ENCODE peak calls at places on chromosome 7, in four cellular contexts. U is body of pancreas, V is A549, Q is HepG2. P is an unnamed sample.

GRCh38 chr7:73622909-73623797 is 1.2 kb downstream of the MLXIPL start:
- DNase-seq in U (peak), V (no peak), Q (peak), P (peak)

GRCh38 chr7:54014765-54015164 is 527.4 kb upstream of the VSTM2A start:
- DNase-seq in U (no peak), V (no peak), Q (no peak), P (no peak)

GRCh38 chr7:13282377-13282980 is 595.0 kb downstream of the ARL4A start:
- DNase-seq in U (no peak), V (no peak), Q (no peak), P (no peak)

GRCh38 chr7:102046373-102047117 is 229.1 kb downstream of the CUX1 start:
- DNase-seq in U (no peak), V (no peak), Q (no peak), P (no peak)

GRCh38 chr7:135251502-135252327 is 18.1 kb downstream of the STRA8 start:
- DNase-seq in U (no peak), V (no peak), Q (no peak), P (no peak)

GRCh38 chr7:121262221-121262620 is 66.6 kb upstream of the WNT16 start:
- DNase-seq in U (no peak), V (no peak), Q (no peak), P (no peak)

GRCh38 chr7:113217314-113217713 is 99.0 kb upstream of the SMIM30 start:
- DNase-seq in U (no peak), V (no peak), Q (no peak), P (no peak)

GRCh38 chr7:74002474-74003017 is 25.4 kb upstream of the ELN start:
- DNase-seq in U (peak), V (peak), Q (no peak), P (no peak)

GRCh38 chr7:24574365-24574764 is 1.1 kb downstream of the PALS2 start:
- DNase-seq in U (no peak), V (no peak), Q (no peak), P (no peak)

GRCh38 chr7:149880871-149881301 is 7.1 kb downstream of the ATP6V0E2 start:
- DNase-seq in U (no peak), V (no peak), Q (no peak), P (no peak)

GRCh38 chr7:130272456-130273080 is 5.9 kb downstream of the CPA2 start:
- DNase-seq in U (no peak), V (no peak), Q (no peak), P (no peak)

GRCh38 chr7:27185013-27185707 is at the start of gene HOXA11:
- DNase-seq in U (no peak), V (no peak), Q (no peak), P (peak)

GRCh38 chr7:50762337-50762736 is 20.4 kb downstream of the GRB10 start:
- DNase-seq in U (no peak), V (no peak), Q (no peak), P (no peak)

GRCh38 chr7:123557016-123557630 is 495 bp downstream of the NDUFA5 start:
- DNase-seq in U (no peak), V (no peak), Q (no peak), P (no peak)

GRCh38 chr7:36726806-36727503 is 2.7 kb upstream of the AOAH start:
- DNase-seq in U (no peak), V (no peak), Q (no peak), P (no peak)

GRCh38 chr7:40047661-40048060 is 86.8 kb downstream of the MPLKIP start:
- DNase-seq in U (no peak), V (no peak), Q (peak), P (no peak)
- TF ChIP-seq CTCF in U (no peak), V (peak), Q (no peak), P (no peak)

DNA sequence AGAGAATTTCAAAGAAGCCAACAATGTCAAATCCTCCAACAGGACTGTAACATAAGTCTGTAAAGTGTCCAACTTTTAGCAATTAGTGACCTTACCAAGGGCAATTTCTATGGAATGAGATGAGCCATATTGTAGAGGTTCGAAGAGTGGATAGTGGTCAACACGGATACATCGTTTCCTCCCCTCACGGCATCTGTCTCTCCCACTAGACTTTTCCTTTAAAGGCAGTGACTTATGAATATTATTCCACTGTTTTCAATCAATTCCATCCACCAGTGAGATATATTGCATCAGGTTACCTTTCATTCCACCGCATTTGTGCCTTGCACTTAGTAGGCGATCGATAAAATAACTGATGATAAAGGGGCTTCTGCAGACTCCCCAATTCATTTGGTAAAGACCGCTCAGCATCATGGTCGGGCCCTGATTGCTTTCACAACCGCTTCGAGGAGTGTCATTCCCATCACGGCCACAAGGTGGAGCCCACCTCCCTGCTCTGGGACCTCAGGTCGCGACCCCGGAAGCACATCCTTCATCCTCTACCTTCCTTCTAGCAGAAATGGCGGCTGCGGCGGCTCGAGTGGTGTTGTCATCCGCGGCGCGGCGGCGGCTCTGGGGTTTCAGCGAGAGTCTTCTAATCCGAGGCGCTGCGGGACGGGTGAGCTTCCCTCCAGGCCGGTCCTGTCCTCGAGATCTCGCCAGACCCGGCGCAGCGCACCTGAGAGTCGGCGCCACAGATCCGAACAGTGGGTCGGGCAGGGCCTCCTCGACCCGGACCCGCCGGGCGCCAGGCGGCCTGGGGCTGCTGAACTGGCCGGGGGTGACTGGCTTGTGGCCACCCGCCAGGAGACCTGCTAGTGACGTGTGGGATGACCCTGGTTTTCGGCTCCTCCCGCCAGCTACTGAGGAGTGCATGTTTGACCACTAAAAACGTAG is at the start of gene PMPCB:
- DNase-seq in U (peak), V (peak), Q (peak), P (peak)
- TF ChIP-seq POLR2A in U (peak), V (peak), Q (peak), P (peak)

GRCh38 chr7:5550831-5551230 is 127.2 kb upstream of the TNRC18 start:
- DNase-seq in U (no peak), V (no peak), Q (no peak), P (no peak)

GRCh38 chr7:5552123-5552522 is 128.5 kb upstream of the TNRC18 start:
- DNase-seq in U (no peak), V (no peak), Q (no peak), P (no peak)

GRCh38 chr7:5557920-5558401 is 134.3 kb upstream of the TNRC18 start:
- DNase-seq in U (peak), V (no peak), Q (peak), P (peak)

GRCh38 chr7:5553298-5553877 is 129.8 kb upstream of the TNRC18 start:
- DNase-seq in U (no peak), V (no peak), Q (no peak), P (no peak)

GRCh38 chr7:5554287-5554785 is 130.7 kb upstream of the TNRC18 start:
- DNase-seq in U (no peak), V (no peak), Q (no peak), P (no peak)
- H3K4me3 ChIP-seq in U (no peak), V (peak), Q (no peak), P (peak)

GRCh38 chr7:66015440-66016130 is 33.6 kb upstream of the GUSB start:
- DNase-seq in U (no peak), V (no peak), Q (no peak), P (no peak)

GRCh38 chr7:66016131-66016461 is 34.1 kb upstream of the GUSB start:
- DNase-seq in U (no peak), V (no peak), Q (peak), P (no peak)

GRCh38 chr7:66013938-66014337 is 31.9 kb upstream of the GUSB start:
- DNase-seq in U (peak), V (peak), Q (peak), P (no peak)
- TF ChIP-seq CTCF in U (peak), V (peak), Q (peak), P (no peak)

DNA sequence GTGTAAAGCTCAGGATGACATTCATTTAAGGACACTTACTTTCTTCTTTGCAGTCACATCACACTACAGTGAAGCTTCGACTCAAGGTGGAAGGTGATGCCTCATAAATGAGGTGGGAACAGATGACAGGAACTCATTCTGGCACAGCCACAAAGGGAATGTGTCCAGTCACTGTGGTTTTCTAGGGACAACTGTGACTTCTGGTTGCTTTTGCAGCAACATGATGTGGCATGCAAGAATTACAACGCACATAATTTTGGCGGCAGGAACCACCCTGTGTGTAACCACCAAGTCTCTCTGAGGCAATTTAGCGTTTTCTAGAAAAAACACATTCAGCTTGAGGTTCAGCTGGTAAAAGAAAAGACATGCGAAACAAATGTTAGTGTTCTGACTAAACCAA is 32.0 kb upstream of the FERD3L start:
- DNase-seq in U (no peak), V (no peak), Q (no peak), P (no peak)
- TF ChIP-seq POLR2A in U (no peak), V (no peak), Q (no peak), P (no peak)

GRCh38 chr7:65422670-65423069 is 49.0 kb downstream of the ZNF92 start:
- DNase-seq in U (no peak), V (no peak), Q (no peak), P (no peak)
- H3K4me3 ChIP-seq in U (no peak), V (no peak), Q (no peak), P (no peak)

DNA sequence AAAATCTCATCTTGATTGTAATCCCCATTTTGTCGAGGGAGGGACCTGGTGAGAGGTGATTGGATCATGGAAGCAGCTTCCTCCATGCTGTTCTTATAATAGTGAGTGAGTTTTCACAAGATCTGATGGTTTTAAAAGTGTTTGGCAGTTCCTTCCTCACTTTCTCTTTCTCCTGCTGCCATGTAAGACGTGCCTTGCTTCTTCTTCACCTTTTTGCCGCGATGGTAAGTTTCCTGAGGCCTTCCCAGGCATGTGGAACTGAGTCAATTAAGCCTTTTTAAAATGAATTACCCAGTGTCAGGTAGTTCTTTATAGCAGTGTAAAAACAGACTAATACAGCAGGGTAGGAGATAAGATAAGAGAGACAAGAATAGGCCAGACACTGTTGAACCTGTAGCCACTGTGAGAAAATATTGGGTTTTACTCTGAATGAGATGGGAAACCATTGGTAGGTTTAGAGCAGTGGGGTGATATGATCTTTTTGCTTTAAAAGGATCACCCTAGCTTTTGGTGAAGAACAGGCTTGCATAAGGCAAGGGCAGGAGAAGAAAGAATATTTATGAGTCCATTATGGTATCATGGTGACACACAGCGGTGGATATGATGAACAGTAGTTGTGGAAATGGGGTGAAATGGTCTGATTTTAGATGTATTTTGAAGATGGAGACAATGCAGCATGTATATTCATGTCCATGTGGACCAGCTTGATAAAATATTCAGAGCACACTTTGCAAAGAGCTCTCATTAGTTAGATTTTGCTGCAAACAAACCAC is 11.5 kb downstream of the OR6B1 start:
- DNase-seq in U (no peak), V (peak), Q (peak), P (no peak)
- TF ChIP-seq CTCF in U (no peak), V (peak), Q (peak), P (no peak)

P was measured in gastrocnemius medialis.